ENCODE peak calls at places on chromosomes 12 and 14, in five cellular contexts. One of them, this sample, is unnamed.

GRCh38 chr12:42981379-42981778 is 391.8 kb upstream of the PRICKLE1 start:
- DNase-seq in GM23338: peak
- DNase-seq in CD8-positive, alpha-beta T cell: no peak
- DNase-seq in tibial artery: no peak
- DNase-seq in PC-9: no peak
- DNase-seq in this sample: peak

GRCh38 chr14:69990319-69990718 is 111.1 kb downstream of the SMOC1 start:
- DNase-seq in tibial artery: no peak
- DNase-seq in PC-9: no peak
- DNase-seq in GM23338: no peak
- DNase-seq in CD8-positive, alpha-beta T cell: no peak
- DNase-seq in this sample: no peak

GRCh38 chr14:92501891-92502351 is 11.7 kb upstream of the RIN3 start:
- DNase-seq in PC-9: no peak
- DNase-seq in CD8-positive, alpha-beta T cell: no peak
- DNase-seq in tibial artery: no peak
- DNase-seq in GM23338: no peak
- DNase-seq in this sample: peak

GRCh38 chr14:99380402-99380801 is 100.3 kb downstream of the SETD3 start:
- DNase-seq in PC-9: no peak
- DNase-seq in GM23338: no peak
- DNase-seq in tibial artery: no peak
- DNase-seq in CD8-positive, alpha-beta T cell: no peak
- DNase-seq in this sample: no peak

GRCh38 chr14:63457498-63457897 is 85.7 kb downstream of the PPP2R5E start:
- DNase-seq in CD8-positive, alpha-beta T cell: no peak
- DNase-seq in PC-9: no peak
- DNase-seq in tibial artery: no peak
- DNase-seq in GM23338: no peak
- DNase-seq in this sample: no peak

GRCh38 chr12:12533238-12533829 is 29.3 kb downstream of the DUSP16 start:
- DNase-seq in CD8-positive, alpha-beta T cell: no peak
- DNase-seq in GM23338: peak
- DNase-seq in PC-9: peak
- DNase-seq in tibial artery: no peak
- DNase-seq in this sample: no peak

GRCh38 chr12:9646794-9647622 is 22.5 kb upstream of the CLEC2D start:
- DNase-seq in GM23338: peak
- DNase-seq in CD8-positive, alpha-beta T cell: no peak
- DNase-seq in tibial artery: no peak
- DNase-seq in PC-9: peak
- DNase-seq in this sample: peak

GRCh38 chr14:69713976-69714716 is 52.8 kb upstream of the SRSF5 start:
- DNase-seq in tibial artery: no peak
- DNase-seq in GM23338: peak
- DNase-seq in CD8-positive, alpha-beta T cell: no peak
- DNase-seq in PC-9: no peak
- DNase-seq in this sample: no peak

GRCh38 chr14:76584271-76584702 is 177.0 kb upstream of the VASH1 start:
- DNase-seq in tibial artery: no peak
- DNase-seq in PC-9: no peak
- DNase-seq in CD8-positive, alpha-beta T cell: no peak
- DNase-seq in GM23338: no peak
- DNase-seq in this sample: no peak

GRCh38 chr12:24822121-24822899 is 126.6 kb downstream of the BCAT1 start:
- DNase-seq in CD8-positive, alpha-beta T cell: no peak
- DNase-seq in GM23338: no peak
- DNase-seq in PC-9: no peak
- DNase-seq in tibial artery: no peak
- DNase-seq in this sample: peak

GRCh38 chr14:105999361-106000028 is 473.1 kb downstream of the TMEM121 start:
- DNase-seq in GM23338: peak
- DNase-seq in CD8-positive, alpha-beta T cell: peak
- DNase-seq in PC-9: no peak
- DNase-seq in tibial artery: no peak
- DNase-seq in this sample: peak

GRCh38 chr14:99742074-99742473 is 51.1 kb upstream of the EML1 start:
- DNase-seq in tibial artery: no peak
- DNase-seq in PC-9: no peak
- DNase-seq in GM23338: no peak
- DNase-seq in CD8-positive, alpha-beta T cell: no peak
- DNase-seq in this sample: no peak

GRCh38 chr12:66393890-66394289 is 91.6 kb downstream of the HELB start:
- DNase-seq in GM23338: no peak
- DNase-seq in tibial artery: no peak
- DNase-seq in PC-9: no peak
- DNase-seq in CD8-positive, alpha-beta T cell: peak
- DNase-seq in this sample: no peak

GRCh38 chr12:97748298-97748697 is 285.7 kb downstream of the RMST start:
- DNase-seq in tibial artery: no peak
- DNase-seq in CD8-positive, alpha-beta T cell: no peak
- DNase-seq in PC-9: no peak
- DNase-seq in GM23338: no peak
- DNase-seq in this sample: no peak

GRCh38 chr12:49549735-49550710 is 11.2 kb downstream of the KCNH3 start:
- DNase-seq in PC-9: no peak
- DNase-seq in GM23338: no peak
- DNase-seq in CD8-positive, alpha-beta T cell: no peak
- DNase-seq in tibial artery: no peak
- DNase-seq in this sample: no peak

GRCh38 chr12:67650127-67650495 is 1.6 kb downstream of the DYRK2 start:
- DNase-seq in tibial artery: peak
- DNase-seq in PC-9: no peak
- DNase-seq in CD8-positive, alpha-beta T cell: peak
- DNase-seq in GM23338: no peak
- DNase-seq in this sample: no peak

GRCh38 chr12:46400406-46400805 is 27.8 kb upstream of the SLC38A2 start:
- DNase-seq in CD8-positive, alpha-beta T cell: no peak
- DNase-seq in tibial artery: no peak
- DNase-seq in GM23338: no peak
- DNase-seq in PC-9: no peak
- DNase-seq in this sample: peak

GRCh38 chr14:38608244-38608643 is 352.4 kb upstream of the CLEC14A start:
- DNase-seq in tibial artery: no peak
- DNase-seq in GM23338: no peak
- DNase-seq in PC-9: no peak
- DNase-seq in CD8-positive, alpha-beta T cell: no peak
- DNase-seq in this sample: no peak

GRCh38 chr14:87656315-87656714 is 336.7 kb downstream of the GALC start:
- DNase-seq in GM23338: no peak
- DNase-seq in PC-9: no peak
- DNase-seq in tibial artery: no peak
- DNase-seq in CD8-positive, alpha-beta T cell: no peak
- DNase-seq in this sample: no peak

GRCh38 chr12:71900091-71900490 is 38.6 kb upstream of the TPH2 start:
- DNase-seq in tibial artery: no peak
- DNase-seq in CD8-positive, alpha-beta T cell: no peak
- DNase-seq in PC-9: no peak
- DNase-seq in GM23338: peak
- DNase-seq in this sample: peak
- TF ChIP-seq CTCF in tibial artery: no peak
- TF ChIP-seq CTCF in CD8-positive, alpha-beta T cell: no peak
- TF ChIP-seq CTCF in PC-9: peak
- TF ChIP-seq CTCF in GM23338: peak
- TF ChIP-seq CTCF in this sample: peak

DNA sequence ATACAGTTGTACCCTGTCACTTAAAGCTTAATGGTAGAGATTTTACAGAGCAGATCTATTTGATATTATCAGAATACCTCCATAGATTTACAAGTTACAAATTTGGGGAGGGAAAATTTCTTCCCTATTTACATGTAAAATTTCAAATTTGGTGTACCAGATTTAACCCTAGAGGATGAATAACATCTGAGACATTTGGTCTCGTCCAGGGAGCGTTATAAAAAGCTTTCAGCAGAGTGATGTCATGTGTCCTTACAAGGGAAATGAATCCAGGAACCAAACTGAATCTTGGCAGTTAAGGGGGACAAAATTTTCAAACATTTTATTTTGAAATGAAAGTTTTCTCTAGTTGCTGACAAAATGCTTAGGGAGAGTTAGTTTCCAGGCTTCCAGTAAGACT is 4.4 kb upstream of the CDK17 start:
- DNase-seq in PC-9: no peak
- DNase-seq in GM23338: no peak
- DNase-seq in tibial artery: no peak
- DNase-seq in CD8-positive, alpha-beta T cell: no peak
- DNase-seq in this sample: no peak
- TF ChIP-seq CTCF in PC-9: no peak
- TF ChIP-seq CTCF in GM23338: no peak
- TF ChIP-seq CTCF in tibial artery: no peak
- TF ChIP-seq CTCF in CD8-positive, alpha-beta T cell: no peak
- TF ChIP-seq CTCF in this sample: no peak

GRCh38 chr12:74689071-74689655 is 151.5 kb downstream of the ATXN7L3B start:
- DNase-seq in CD8-positive, alpha-beta T cell: no peak
- DNase-seq in GM23338: peak
- DNase-seq in PC-9: peak
- DNase-seq in tibial artery: no peak
- DNase-seq in this sample: peak
- TF ChIP-seq CTCF in CD8-positive, alpha-beta T cell: peak
- TF ChIP-seq CTCF in GM23338: peak
- TF ChIP-seq CTCF in PC-9: peak
- TF ChIP-seq CTCF in tibial artery: peak
- TF ChIP-seq CTCF in this sample: peak

DNA sequence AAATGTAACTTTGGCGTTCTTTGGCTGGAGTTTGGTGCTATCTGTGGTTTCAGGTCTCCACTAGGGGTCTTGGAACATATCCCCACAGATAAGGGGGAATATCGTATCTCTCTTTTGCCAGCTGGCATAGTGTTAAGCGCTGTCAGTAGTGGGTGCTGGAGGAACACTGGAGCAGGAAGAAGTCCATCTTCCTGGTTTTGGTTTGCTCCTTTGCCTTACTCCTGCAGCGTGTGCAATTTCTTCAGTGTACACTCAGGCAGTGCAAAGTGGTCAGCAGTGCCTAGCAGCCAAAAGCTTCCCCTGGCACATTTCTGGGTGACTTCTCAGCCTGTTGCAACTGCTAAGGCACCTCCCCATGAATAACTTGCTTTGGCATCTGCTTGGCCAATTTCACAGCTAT is 11.7 kb upstream of the RIPK3 start:
- DNase-seq in PC-9: peak
- DNase-seq in tibial artery: no peak
- DNase-seq in GM23338: peak
- DNase-seq in CD8-positive, alpha-beta T cell: no peak
- DNase-seq in this sample: peak
- TF ChIP-seq CTCF in PC-9: no peak
- TF ChIP-seq CTCF in tibial artery: no peak
- TF ChIP-seq CTCF in GM23338: peak
- TF ChIP-seq CTCF in CD8-positive, alpha-beta T cell: no peak
- TF ChIP-seq CTCF in this sample: no peak